ENCODE peak calls at places on chromosomes 16 and 17, in six cellular contexts. H is astrocyte, V is neural progenitor cell, D is left lung, Z is lung, Q is aorta. S is an unnamed sample. For H3K4me1, the result is how much of the 10 kb centered on the place peaks cover.

GRCh38 chr16:17963185-17963836 is 373.2 kb downstream of the NPIPA8 start:
- DNase-seq in H (no peak), V (no peak), D (no peak), Z (no peak), Q (no peak), S (no peak)

GRCh38 chr16:47358816-47359215 is 102.0 kb downstream of the ITFG1 start:
- DNase-seq in H (peak), V (no peak), D (no peak), Z (no peak), Q (no peak), S (no peak)

GRCh38 chr16:85274501-85274900 is 162.2 kb upstream of the CIBAR2 start:
- DNase-seq in H (no peak), V (no peak), D (no peak), Z (no peak), Q (no peak), S (no peak)

GRCh38 chr17:36183811-36184765 is 7.7 kb upstream of the TBC1D3B start:
- DNase-seq in H (no peak), V (no peak), D (peak), Z (no peak), Q (peak), S (no peak)

GRCh38 chr17:71527311-71527710 is 593.5 kb upstream of the SOX9 start:
- DNase-seq in H (peak), V (no peak), D (no peak), Z (no peak), Q (no peak), S (no peak)

GRCh38 chr17:40648326-40648968 is 829 bp upstream of the SMARCE1 start:
- DNase-seq in H (peak), V (peak), D (no peak), Z (no peak), Q (peak), S (no peak)

GRCh38 chr17:41775394-41776226 is 10.9 kb downstream of the JUP start:
- DNase-seq in H (no peak), V (peak), D (no peak), Z (no peak), Q (no peak), S (no peak)

GRCh38 chr16:28981517-28981916 is 3.3 kb upstream of the LAT start:
- DNase-seq in H (no peak), V (peak), D (no peak), Z (no peak), Q (no peak), S (no peak)

GRCh38 chr16:11634307-11634706 is 33.9 kb upstream of the SNN start:
- DNase-seq in H (no peak), V (no peak), D (no peak), Z (no peak), Q (no peak), S (no peak)

GRCh38 chr16:11636172-11636721 is 32.0 kb upstream of the SNN start:
- DNase-seq in H (no peak), V (peak), D (peak), Z (peak), Q (no peak), S (no peak)

GRCh38 chr16:11635127-11635652 is 33.1 kb upstream of the SNN start:
- DNase-seq in H (no peak), V (no peak), D (peak), Z (no peak), Q (no peak), S (no peak)

GRCh38 chr16:11637320-11637719 is 30.9 kb upstream of the SNN start:
- DNase-seq in H (no peak), V (no peak), D (no peak), Z (no peak), Q (no peak), S (no peak)

GRCh38 chr16:11635679-11636171 is 32.5 kb upstream of the SNN start:
- DNase-seq in H (no peak), V (no peak), D (no peak), Z (no peak), Q (no peak), S (no peak)
- H3K4me3 ChIP-seq in H (no peak), V (peak), D (no peak), Z (no peak), Q (no peak), S (no peak)

DNA sequence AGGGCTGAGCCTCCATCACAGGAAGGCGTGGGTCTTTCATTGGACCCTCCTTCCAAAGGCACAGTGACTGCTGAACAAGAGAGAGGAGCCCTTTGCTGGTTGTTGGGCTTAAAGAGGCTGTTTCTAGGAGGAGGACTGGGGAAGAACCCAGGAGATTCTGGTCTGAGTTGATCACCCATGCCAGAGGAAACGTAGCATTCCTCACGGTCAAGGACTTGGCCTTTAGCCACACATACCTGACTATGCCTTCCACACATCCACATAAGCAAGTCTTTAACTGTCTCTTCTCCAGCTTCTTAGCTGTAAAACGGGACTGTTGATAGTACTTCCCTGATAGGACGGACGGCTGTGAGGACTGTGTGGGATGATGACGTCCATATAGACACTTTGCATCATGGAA is 149.8 kb upstream of the IRX3 start:
- DNase-seq in H (no peak), V (no peak), D (no peak), Z (no peak), Q (no peak), S (no peak)
- H3K27ac ChIP-seq in H (no peak), V (no peak), D (no peak), Z (no peak), Q (no peak), S (no peak)

GRCh38 chr17:62628845-62629555 is 1.5 kb downstream of the MRC2 start:
- DNase-seq in H (peak), V (peak), D (no peak), Z (no peak), Q (no peak), S (no peak)
- H3K4me1 ChIP-seq in H (half or more), V (under half), D (under half), Z (under half), Q (under half), S (under half)

GRCh38 chr16:69131167-69131748 is 1.1 kb downstream of the CHTF8 start:
- DNase-seq in H (no peak), V (peak), D (no peak), Z (no peak), Q (peak), S (no peak)

GRCh38 chr16:69131749-69132423 is 502 bp downstream of the CHTF8 start:
- DNase-seq in H (peak), V (peak), D (no peak), Z (peak), Q (peak), S (peak)

GRCh38 chr16:69133555-69133954 is 1.1 kb downstream of the UTP4 start:
- DNase-seq in H (no peak), V (no peak), D (no peak), Z (no peak), Q (no peak), S (no peak)

GRCh38 chr16:69130461-69130860 is 1.9 kb downstream of the CHTF8 start:
- DNase-seq in H (no peak), V (no peak), D (no peak), Z (no peak), Q (no peak), S (no peak)

DNA sequence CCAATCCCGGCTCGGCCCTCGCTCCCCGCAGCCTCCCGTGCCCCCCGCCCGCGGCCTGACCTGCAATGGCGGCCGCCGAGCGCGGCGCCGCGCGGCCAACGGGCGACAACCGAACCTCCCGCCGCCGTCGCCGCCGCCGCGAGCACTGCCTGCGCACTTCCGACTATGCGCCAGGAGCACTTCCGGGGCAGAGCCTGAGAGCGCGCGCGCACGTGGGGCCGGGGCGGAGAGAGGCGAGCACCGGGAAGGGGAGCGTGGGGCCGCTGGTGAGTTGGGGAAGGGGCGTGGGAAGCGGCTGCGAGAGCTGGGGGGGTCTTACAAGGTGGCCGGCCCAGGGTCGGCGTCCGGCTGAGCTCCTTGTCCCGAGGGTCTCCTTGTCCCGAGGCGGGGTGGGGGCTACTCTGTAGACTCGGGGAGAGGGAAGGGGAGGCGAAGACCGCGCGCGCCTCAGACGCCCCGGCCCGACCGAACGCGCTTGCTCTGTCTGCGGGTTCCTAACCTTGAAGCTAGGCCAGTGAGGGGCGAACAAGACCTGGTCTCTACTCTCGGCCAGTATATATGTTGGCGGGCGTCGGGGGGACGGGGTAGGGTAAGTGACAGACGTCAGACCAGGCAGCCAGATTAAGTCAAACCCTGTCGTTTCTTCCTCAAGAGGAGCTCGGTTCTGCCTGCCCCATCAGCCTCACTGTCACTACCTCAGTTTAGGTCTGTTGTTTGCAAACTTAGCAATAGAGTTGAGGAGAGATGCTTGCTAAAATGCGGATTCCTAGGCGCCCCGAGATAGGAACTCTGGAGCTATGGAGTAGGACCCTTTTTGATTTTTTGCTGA is at the start of the genes CHTF8 and UTP4:
- DNase-seq in H (peak), V (peak), D (peak), Z (peak), Q (peak), S (peak)
- H3K4me3 ChIP-seq in H (peak), V (peak), D (peak), Z (peak), Q (peak), S (peak)

GRCh38 chr16:4626396-4626795 is 1.8 kb downstream of the MGRN1 start:
- DNase-seq in H (no peak), V (peak), D (no peak), Z (no peak), Q (no peak), S (no peak)
- H3K27ac ChIP-seq in H (no peak), V (no peak), D (peak), Z (no peak), Q (no peak), S (peak)